ENCODE peak calls at places on chromosome 12, in six cellular contexts. S, R, N, I, Y and W are unnamed samples.

GRCh38 chr12:56546680-56547079 is 25.1 kb downstream of the RBMS2 start:
- DNase-seq in S (no peak), R (no peak), N (no peak), I (no peak), Y (no peak), W (no peak)

GRCh38 chr12:29396774-29397173 is 15.8 kb upstream of the ERGIC2 start:
- DNase-seq in S (no peak), R (no peak), N (no peak), I (no peak), Y (no peak), W (peak; percentile 28)

GRCh38 chr12:8948711-8949524 is 527 bp downstream of the M6PR start:
- DNase-seq in S (peak; percentile 21), R (no peak), N (peak; percentile 27), I (peak; percentile 13), Y (no peak), W (peak; percentile 69)

GRCh38 chr12:83322816-83323215 is 636.1 kb downstream of the TMTC2 start:
- DNase-seq in S (no peak), R (no peak), N (no peak), I (no peak), Y (no peak), W (no peak)

GRCh38 chr12:70535896-70536374 is 101.3 kb downstream of the PTPRB start:
- DNase-seq in S (no peak), R (no peak), N (no peak), I (peak; percentile 71), Y (no peak), W (no peak)

GRCh38 chr12:32983968-32984367 is 87.4 kb upstream of the PKP2 start:
- DNase-seq in S (no peak), R (no peak), N (peak; percentile 67), I (no peak), Y (no peak), W (no peak)

GRCh38 chr12:103012884-103013283 is 55.4 kb downstream of the ASCL1 start:
- DNase-seq in S (no peak), R (no peak), N (no peak), I (peak; percentile 61), Y (no peak), W (no peak)

GRCh38 chr12:18723752-18724151 is 14.1 kb downstream of the PLCZ1 start:
- DNase-seq in S (peak; percentile 6), R (no peak), N (peak; percentile 53), I (no peak), Y (no peak), W (peak; percentile 46)

GRCh38 chr12:118685983-118686607 is 295.2 kb upstream of the SRRM4 start:
- DNase-seq in S (no peak), R (no peak), N (no peak), I (no peak), Y (no peak), W (no peak)

GRCh38 chr12:62375603-62376002 is 91.0 kb upstream of the MON2 start:
- DNase-seq in S (no peak), R (no peak), N (no peak), I (no peak), Y (no peak), W (no peak)

GRCh38 chr12:119870462-119870861 is 6.7 kb downstream of the CIT start:
- DNase-seq in S (peak; percentile 55), R (no peak), N (peak; percentile 13), I (no peak), Y (no peak), W (no peak)

GRCh38 chr12:52434096-52434733 is at the start of gene KRT75:
- DNase-seq in S (peak; percentile 13), R (no peak), N (peak; percentile 59), I (no peak), Y (no peak), W (no peak)

GRCh38 chr12:49636574-49636973 is 13.2 kb downstream of the PRPF40B start:
- DNase-seq in S (no peak), R (no peak), N (no peak), I (no peak), Y (no peak), W (no peak)

GRCh38 chr12:11581179-11581755 is 68.2 kb upstream of the ETV6 start:
- DNase-seq in S (peak; percentile 47), R (peak; percentile 37), N (peak; percentile 40), I (peak; percentile 41), Y (peak; percentile 23), W (peak; percentile 93)

GRCh38 chr12:56046027-56046780 is 4.5 kb downstream of the RPS26 start:
- DNase-seq in S (no peak), R (no peak), N (no peak), I (no peak), Y (no peak), W (no peak)

GRCh38 chr12:29990971-29991370 is 207.2 kb upstream of the TMTC1 start:
- DNase-seq in S (no peak), R (no peak), N (no peak), I (no peak), Y (no peak), W (peak; percentile 43)

GRCh38 chr12:70265132-70265531 is 21.9 kb downstream of the CNOT2 start:
- DNase-seq in S (no peak), R (no peak), N (no peak), I (no peak), Y (no peak), W (no peak)

GRCh38 chr12:12896261-12896660 is 4.9 kb downstream of the GPRC5A start:
- DNase-seq in S (peak; percentile 50), R (no peak), N (peak; percentile 40), I (no peak), Y (no peak), W (peak; percentile 62)